ENCODE peak calls at places on chromosomes 2 and 18, in five cellular contexts. One of them, this sample, is unnamed.

GRCh38 chr18:48902023-48902855 is 48.5 kb downstream of the SMAD7 start:
- DNase-seq in fibroblast of lung: peak
- DNase-seq in endothelial cell: no peak
- DNase-seq in spleen: peak
- DNase-seq in PC-9: peak
- DNase-seq in this sample: peak

GRCh38 chr2:40935349-40935748 is 483.5 kb upstream of the SLC8A1 start:
- DNase-seq in PC-9: no peak
- DNase-seq in endothelial cell: no peak
- DNase-seq in fibroblast of lung: no peak
- DNase-seq in spleen: no peak
- DNase-seq in this sample: peak

GRCh38 chr18:77095356-77096030 is 37.1 kb downstream of the MBP start:
- DNase-seq in spleen: peak
- DNase-seq in fibroblast of lung: no peak
- DNase-seq in endothelial cell: no peak
- DNase-seq in PC-9: no peak
- DNase-seq in this sample: no peak

GRCh38 chr2:106575955-106576354 is 88.8 kb downstream of the CD8B2 start:
- DNase-seq in PC-9: no peak
- DNase-seq in fibroblast of lung: peak
- DNase-seq in spleen: no peak
- DNase-seq in endothelial cell: no peak
- DNase-seq in this sample: peak

GRCh38 chr2:60148717-60149116 is 404.7 kb downstream of the BCL11A start:
- DNase-seq in fibroblast of lung: no peak
- DNase-seq in spleen: no peak
- DNase-seq in endothelial cell: no peak
- DNase-seq in PC-9: no peak
- DNase-seq in this sample: no peak

GRCh38 chr2:23566236-23567142 is 181.5 kb downstream of the KLHL29 start:
- DNase-seq in PC-9: no peak
- DNase-seq in spleen: no peak
- DNase-seq in endothelial cell: peak
- DNase-seq in fibroblast of lung: no peak
- DNase-seq in this sample: peak

GRCh38 chr2:219384083-219384713 is 3.5 kb downstream of the DNPEP start:
- DNase-seq in spleen: no peak
- DNase-seq in endothelial cell: no peak
- DNase-seq in PC-9: no peak
- DNase-seq in fibroblast of lung: no peak
- DNase-seq in this sample: peak

GRCh38 chr2:65300772-65301711 is 73.4 kb downstream of the ACTR2 start:
- DNase-seq in endothelial cell: no peak
- DNase-seq in spleen: peak
- DNase-seq in PC-9: no peak
- DNase-seq in fibroblast of lung: peak
- DNase-seq in this sample: peak